ENCODE peak calls at places on chromosomes 1 and 21, in six cellular contexts. C is transverse colon, G is HCT116, U is K562, L is stomach, F is sigmoid colon. Z is an unnamed sample. For H3K4me1 and H3K9me3, the result is how much of the 10 kb centered on the place peaks cover.

GRCh38 chr21:26966978-26967913 is at the start of gene ADAMTS5:
- DNase-seq in F (peak), C (peak), G (no peak), L (peak), U (no peak), Z (peak)

GRCh38 chr1:117182271-117182670 is 28.5 kb downstream of the VTCN1 start:
- DNase-seq in U (no peak), L (no peak), C (no peak), G (no peak), F (no peak), Z (no peak)

GRCh38 chr21:42061866-42062542 is 9.1 kb upstream of the UMODL1 start:
- DNase-seq in U (no peak), C (peak), G (no peak), F (no peak), L (no peak), Z (no peak)

GRCh38 chr1:24491577-24492360 is 10.9 kb upstream of the RCAN3 start:
- DNase-seq in C (no peak), F (no peak), U (no peak), L (no peak), G (no peak), Z (no peak)

GRCh38 chr1:75855010-75855409 is 58.3 kb downstream of the MSH4 start:
- DNase-seq in U (peak), G (peak), L (no peak), C (no peak), F (no peak), Z (no peak)

GRCh38 chr1:151946366-151946764 is 37.1 kb upstream of the THEM4 start:
- DNase-seq in F (no peak), L (no peak), G (no peak), C (no peak), U (no peak), Z (no peak)

GRCh38 chr1:24297187-24297851 is 21.8 kb upstream of the GRHL3 start:
- DNase-seq in L (no peak), G (no peak), F (no peak), C (no peak), U (no peak), Z (no peak)

GRCh38 chr1:246608616-246609376 is 42.5 kb downstream of the CNST start:
- DNase-seq in C (peak), L (peak), G (peak), F (peak), U (no peak), Z (peak)

GRCh38 chr1:48776400-48777218 is at the start of gene BEND5:
- DNase-seq in C (peak), L (peak), G (no peak), F (peak), U (no peak), Z (peak)

GRCh38 chr1:156599811-156600210 is 1.5 kb downstream of the GPATCH4 start:
- DNase-seq in C (no peak), L (no peak), G (no peak), F (no peak), U (peak), Z (no peak)

GRCh38 chr21:29511076-29511475 is 212.4 kb downstream of the BACH1 start:
- DNase-seq in C (no peak), L (no peak), G (no peak), F (no peak), U (no peak), Z (no peak)

GRCh38 chr1:231423648-231424047 is 1.6 kb upstream of the EGLN1 start:
- DNase-seq in F (no peak), C (no peak), U (no peak), G (no peak), L (no peak), Z (no peak)
- TF ChIP-seq POLR2AphosphoS5 in F (no peak), C (no peak), U (no peak), G (no peak), L (no peak), Z (no peak)

DNA sequence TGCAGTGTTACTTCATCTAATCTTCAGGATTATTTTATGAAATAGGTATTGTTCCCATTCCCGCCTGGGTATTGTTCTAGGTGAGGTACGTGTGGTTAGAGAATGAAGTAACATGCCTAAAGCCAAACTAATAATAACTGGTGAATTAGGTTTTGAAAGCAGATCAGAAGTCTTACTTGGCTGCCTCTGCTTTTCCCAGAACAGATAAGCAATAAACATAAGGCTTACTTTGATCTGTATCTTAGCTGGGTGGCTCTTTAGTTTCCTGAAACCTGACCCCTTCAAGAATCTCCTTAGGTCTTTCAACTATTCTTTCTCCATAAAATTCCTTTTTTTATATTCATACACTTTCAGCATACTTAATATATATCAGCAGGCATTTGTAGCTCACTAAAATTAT is 65.3 kb downstream of the VAV3 start:
- DNase-seq in G (no peak), F (no peak), U (no peak), L (no peak), C (no peak), Z (no peak)
- H3K4me1 ChIP-seq in G (under half), F (under half), U (under half), L (under half), C (under half), Z (under half)

GRCh38 chr1:80181418-80181817 is 1174.9 kb upstream of the ADGRL4 start:
- DNase-seq in G (no peak), F (no peak), L (no peak), U (no peak), C (no peak), Z (no peak)
- H3K9me3 ChIP-seq in G (under half), F (under half), L (under half), U (under half), C (under half), Z (under half)

GRCh38 chr1:114490235-114490634 is 20.8 kb downstream of the TRIM33 start:
- DNase-seq in C (no peak), F (no peak), G (no peak), L (no peak), U (no peak), Z (no peak)

GRCh38 chr1:114492978-114493377 is 18.0 kb downstream of the TRIM33 start:
- DNase-seq in C (no peak), F (no peak), G (no peak), L (no peak), U (no peak), Z (no peak)

GRCh38 chr1:114485286-114485685 is 25.7 kb downstream of the TRIM33 start:
- DNase-seq in C (no peak), F (no peak), U (no peak), L (no peak), G (no peak), Z (no peak)

DNA sequence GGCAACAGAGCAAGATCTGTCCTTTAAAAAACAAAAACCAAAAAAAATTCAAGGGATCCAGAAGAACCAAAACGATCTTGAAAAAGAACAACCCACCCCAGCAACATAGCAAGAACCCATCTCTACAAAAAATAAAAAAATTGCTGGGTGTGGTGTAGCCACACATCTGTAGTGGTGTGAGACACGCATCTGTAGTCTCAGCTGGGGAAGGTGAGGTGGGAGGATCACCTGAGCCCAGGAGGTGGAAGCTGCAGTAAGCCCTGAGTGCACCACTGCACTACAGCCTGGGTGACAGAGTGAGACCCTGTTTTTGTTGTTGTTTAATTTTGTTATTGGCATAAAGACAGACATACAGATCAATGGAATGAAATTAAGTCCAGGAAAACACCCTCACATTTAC is 22.3 kb downstream of the TRIM33 start:
- DNase-seq in G (no peak), L (no peak), U (no peak), F (no peak), C (no peak), Z (no peak)
- TF ChIP-seq POLR2AphosphoS5 in G (no peak), L (no peak), U (no peak), F (no peak), C (no peak), Z (no peak)

GRCh38 chr21:45318146-45318555 is 30.5 kb upstream of the POFUT2 start:
- DNase-seq in U (no peak), L (no peak), F (peak), G (no peak), C (no peak), Z (no peak)

GRCh38 chr21:45317401-45318145 is 29.9 kb upstream of the POFUT2 start:
- DNase-seq in G (peak), U (no peak), L (no peak), F (peak), C (no peak), Z (peak)

GRCh38 chr21:45319461-45320211 is 31.9 kb upstream of the POFUT2 start:
- DNase-seq in C (no peak), G (no peak), U (no peak), F (peak), L (no peak), Z (no peak)

GRCh38 chr21:45320261-45320990 is 32.7 kb upstream of the POFUT2 start:
- DNase-seq in F (peak), G (no peak), C (no peak), L (no peak), U (no peak), Z (no peak)

DNA sequence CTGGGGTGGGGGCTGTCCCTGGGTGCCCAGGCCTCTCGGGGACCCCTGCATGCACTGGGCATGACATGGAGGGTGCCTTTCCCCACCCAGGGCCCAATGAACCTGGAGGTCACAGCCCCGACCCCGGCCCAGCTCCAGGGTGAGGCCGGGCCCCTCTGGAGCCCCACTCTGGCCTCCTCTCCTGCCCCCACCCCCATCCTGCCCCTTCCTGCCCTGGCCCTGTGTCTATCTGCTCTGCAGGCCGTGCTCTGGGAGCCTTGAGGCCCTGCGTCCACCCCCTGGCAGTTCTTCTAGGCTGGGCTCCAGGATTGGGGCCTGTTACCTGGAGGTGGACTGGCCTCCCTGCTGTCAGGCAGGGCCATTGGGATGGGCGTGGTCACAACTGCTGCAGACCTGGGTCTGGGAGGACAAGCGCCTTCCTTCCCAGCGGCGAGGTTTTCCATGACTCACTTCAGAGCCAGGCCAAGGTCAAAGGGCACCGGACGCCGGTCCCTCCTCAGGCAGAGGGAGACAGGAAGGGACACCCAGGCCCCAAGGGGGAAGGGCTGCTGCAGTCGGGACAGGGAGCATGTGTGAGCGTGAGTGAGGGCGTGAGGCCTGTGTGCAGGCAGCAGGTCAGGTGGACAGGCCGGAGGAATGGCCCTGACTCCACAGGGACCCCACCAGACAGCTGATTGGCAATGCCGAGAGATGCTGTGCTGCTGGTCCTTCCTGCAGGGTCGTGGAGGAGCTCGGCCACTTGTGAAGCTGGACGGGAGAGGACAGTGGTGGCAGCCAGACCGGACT is 31.1 kb upstream of the POFUT2 start:
- DNase-seq in U (peak), F (peak), C (peak), G (peak), L (peak), Z (no peak)
- H3K4me1 ChIP-seq in U (half or more), F (half or more), C (under half), G (half or more), L (under half), Z (under half)

GRCh38 chr1:161330346-161330745 is 16.2 kb downstream of the SDHC start:
- DNase-seq in C (no peak), F (no peak), U (no peak), L (no peak), G (no peak), Z (no peak)
- H3K9me3 ChIP-seq in C (under half), F (under half), U (under half), L (under half), G (under half), Z (under half)

GRCh38 chr1:68111804-68112436 is 61.5 kb upstream of the DIRAS3 start:
- DNase-seq in G (peak), F (peak), C (peak), U (peak), L (peak), Z (peak)
- TF ChIP-seq POLR2AphosphoS5 in G (no peak), F (peak), C (peak), U (no peak), L (peak), Z (no peak)

DNA sequence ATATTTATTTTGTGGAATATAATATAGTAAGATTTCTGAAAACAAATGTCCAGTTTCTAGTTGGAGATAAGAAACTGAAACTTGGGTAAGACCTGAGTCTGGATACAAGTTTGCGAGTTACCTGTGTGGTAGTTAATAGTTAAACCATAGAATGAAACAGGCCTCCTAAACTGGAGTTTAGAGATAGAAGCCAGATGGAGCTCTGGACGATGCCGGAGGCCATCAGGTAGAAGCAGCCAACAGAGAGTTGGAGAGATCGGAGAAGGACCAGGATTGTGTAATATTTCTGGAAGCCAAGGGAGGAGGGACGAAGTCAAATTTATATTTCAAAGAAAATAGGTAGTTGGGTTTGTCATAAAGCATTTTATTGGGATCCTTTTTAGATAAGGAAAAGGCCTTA is 45.1 kb downstream of the ARID1A start:
- DNase-seq in G (no peak), C (no peak), F (no peak), U (no peak), L (no peak), Z (no peak)
- H3K4me1 ChIP-seq in G (under half), C (under half), F (under half), U (under half), L (half or more), Z (under half)

GRCh38 chr1:238912148-238912547 is 474.2 kb upstream of the CHRM3 start:
- DNase-seq in C (no peak), G (no peak), U (no peak), L (no peak), F (no peak), Z (no peak)

GRCh38 chr1:238913210-238913609 is 473.2 kb upstream of the CHRM3 start:
- DNase-seq in F (no peak), C (no peak), U (no peak), G (no peak), L (no peak), Z (no peak)

GRCh38 chr1:238916828-238917227 is 469.5 kb upstream of the CHRM3 start:
- DNase-seq in F (no peak), G (no peak), U (no peak), C (no peak), L (no peak), Z (no peak)

GRCh38 chr1:238914346-238914745 is 472.0 kb upstream of the CHRM3 start:
- DNase-seq in L (no peak), F (no peak), U (no peak), C (no peak), G (no peak), Z (no peak)
- H3K9me3 ChIP-seq in L (under half), F (under half), U (under half), C (under half), G (under half), Z (under half)

DNA sequence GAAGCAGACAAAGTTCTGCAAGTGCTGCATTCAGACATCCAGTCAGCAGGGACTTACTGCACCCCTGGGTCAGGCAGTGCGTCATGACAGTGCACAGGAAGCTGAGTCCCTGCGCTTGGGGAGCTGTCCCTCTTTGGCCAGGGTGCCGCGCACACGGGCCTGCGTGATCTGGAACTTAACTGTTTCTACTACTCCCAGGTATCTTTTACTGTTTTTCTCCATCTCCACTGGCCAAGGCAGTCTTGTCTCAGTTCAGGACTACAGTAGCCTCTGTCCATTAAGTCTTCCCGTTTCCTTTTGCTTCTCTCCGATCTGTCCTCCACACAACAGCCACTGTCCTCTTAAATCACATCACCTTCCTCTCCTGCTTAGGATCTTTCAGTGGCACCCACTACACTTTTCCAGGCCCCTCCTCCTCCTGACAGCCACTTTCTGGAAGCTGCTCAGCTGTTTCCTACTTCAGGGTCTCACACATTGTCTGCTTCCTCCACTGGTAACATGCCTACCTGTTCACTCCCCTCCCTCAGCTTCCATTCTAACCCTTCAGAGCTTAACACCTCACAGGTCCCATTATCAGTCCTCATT is 15.9 kb downstream of the ERRFI1 start:
- DNase-seq in L (no peak), F (no peak), G (no peak), C (no peak), U (no peak), Z (no peak)
- TF ChIP-seq POLR2AphosphoS5 in L (no peak), F (no peak), G (peak), C (no peak), U (no peak), Z (peak)